ENCODE peak calls at places on chromosomes 16 and 17, in ten cellular contexts. R is heart right ventricle, N is lung, K is tibial nerve, A is psoas muscle, F is Caco-2, V is sigmoid colon, U is esophagus squamous epithelium, Y is kidney, L is lower lobe of right lung. S is an unnamed sample. For H3K36me3, the result is how much of the 10 kb centered on the place peaks cover.

GRCh38 chr17:79799174-79799537 is 2.3 kb upstream of the CBX8 start:
- DNase-seq in Y (peak), L (no peak), N (no peak), R (no peak), F (no peak), U (no peak), V (no peak), K (no peak), A (no peak), S (no peak)

GRCh38 chr16:9419161-9419560 is 327.7 kb downstream of the HAPSTR1 start:
- DNase-seq in Y (no peak), U (no peak), L (no peak), V (no peak), R (no peak), F (no peak), K (no peak), A (no peak), N (no peak), S (no peak)

GRCh38 chr16:57893559-57894389 is 77.2 kb downstream of the CNGB1 start:
- DNase-seq in K (no peak), F (peak), N (peak), L (peak), U (no peak), Y (no peak), A (no peak), V (no peak), R (no peak), S (no peak)

GRCh38 chr17:40260528-40260927 is 27.2 kb upstream of the CDC6 start:
- DNase-seq in Y (no peak), N (no peak), A (no peak), U (no peak), K (no peak), V (no peak), R (peak), L (no peak), F (no peak), S (no peak)

GRCh38 chr16:75927824-75928223 is 201.5 kb upstream of the CPHXL start:
- DNase-seq in K (no peak), A (no peak), Y (no peak), U (no peak), F (no peak), L (no peak), N (no peak), V (no peak), R (no peak), S (no peak)

GRCh38 chr16:31093132-31093703 is 1.4 kb downstream of the VKORC1 start:
- DNase-seq in U (no peak), K (no peak), F (peak), L (no peak), N (no peak), R (no peak), Y (no peak), A (no peak), V (no peak), S (no peak)

GRCh38 chr16:87203060-87203656 is 114.0 kb downstream of the C16orf95 start:
- DNase-seq in U (no peak), V (no peak), L (peak), Y (no peak), A (peak), R (no peak), F (peak), K (peak), N (peak), S (no peak)

GRCh38 chr17:18033442-18034099 is 5.4 kb downstream of the ATPAF2 start:
- DNase-seq in N (peak), L (no peak), F (peak), R (peak), K (no peak), Y (no peak), U (no peak), V (no peak), A (no peak), S (no peak)

GRCh38 chr17:38980455-38981217 is 13.4 kb upstream of the FBXO47 start:
- DNase-seq in R (no peak), U (no peak), K (no peak), F (no peak), L (no peak), Y (no peak), V (no peak), A (no peak), N (no peak), S (peak)

GRCh38 chr16:14007460-14007859 is 63.7 kb upstream of the MRTFB start:
- DNase-seq in R (no peak), V (no peak), A (no peak), U (no peak), L (no peak), F (no peak), Y (no peak), N (no peak), K (no peak), S (no peak)

GRCh38 chr16:66342294-66342900 is 24.1 kb upstream of the CDH5 start:
- DNase-seq in V (no peak), Y (no peak), A (no peak), U (no peak), F (peak), N (no peak), R (no peak), K (no peak), L (no peak), S (no peak)

GRCh38 chr16:81928975-81929374 is 82.3 kb downstream of the SDR42E1 start:
- DNase-seq in Y (no peak), R (no peak), K (no peak), A (no peak), N (peak), V (no peak), U (no peak), F (no peak), L (peak), S (no peak)

GRCh38 chr17:59683283-59683682 is 23.9 kb downstream of the PTRH2 start:
- DNase-seq in Y (no peak), K (no peak), A (no peak), F (no peak), U (no peak), N (no peak), L (no peak), R (no peak), V (no peak), S (no peak)

GRCh38 chr17:63629627-63630026 is 7.4 kb downstream of the MAP3K3 start:
- DNase-seq in A (no peak), V (no peak), Y (no peak), K (no peak), U (no peak), L (no peak), F (no peak), N (no peak), R (no peak), S (no peak)

DNA sequence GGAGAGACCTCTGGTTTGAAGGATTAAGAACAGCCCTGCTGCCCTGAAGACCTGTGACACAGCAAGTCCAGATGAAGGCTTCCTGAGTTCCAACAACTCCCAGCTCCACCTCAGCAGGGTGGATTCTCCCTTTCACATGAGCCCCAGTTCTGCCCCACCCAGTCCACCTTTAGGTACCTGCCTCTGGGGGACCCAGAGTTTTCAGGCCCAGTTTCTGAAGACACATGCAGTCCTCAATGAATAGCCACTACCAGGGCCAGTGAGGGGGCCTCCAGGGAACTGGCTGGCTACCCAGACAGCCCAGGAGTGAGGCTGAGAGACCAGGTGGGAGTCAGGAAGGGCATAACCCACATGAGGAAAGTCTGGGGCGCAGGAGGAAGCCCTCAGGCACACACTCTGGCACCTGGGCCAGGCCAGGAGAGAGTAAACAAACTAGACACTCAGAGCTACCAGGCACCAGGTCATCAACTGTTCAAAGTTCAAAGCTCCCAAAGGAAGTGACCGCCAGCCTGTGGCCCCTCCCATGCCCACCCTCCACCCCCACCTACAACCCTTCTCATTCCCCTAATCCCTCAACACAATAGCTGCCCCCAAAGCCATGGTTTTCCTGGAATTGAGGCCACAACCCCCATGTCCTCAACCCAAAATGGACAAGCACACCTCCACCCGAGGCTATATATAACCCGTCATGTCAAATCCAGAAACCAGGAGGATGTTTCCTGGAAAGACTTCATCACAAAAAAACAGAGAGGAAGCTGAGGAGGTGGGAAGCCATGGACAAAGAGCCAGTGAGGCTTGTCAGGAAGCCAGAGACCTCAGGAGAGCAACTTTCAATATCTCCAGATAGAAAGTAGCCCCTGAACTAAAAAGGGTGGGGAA is 2.1 kb downstream of the MYO18A start:
- DNase-seq in Y (peak), L (no peak), N (no peak), V (no peak), U (no peak), F (peak), K (no peak), R (no peak), A (no peak), S (no peak)
- H3K4me3 ChIP-seq in Y (peak), L (peak), N (no peak), V (no peak), U (peak), F (peak), K (peak), R (no peak), A (peak), S (no peak)

DNA sequence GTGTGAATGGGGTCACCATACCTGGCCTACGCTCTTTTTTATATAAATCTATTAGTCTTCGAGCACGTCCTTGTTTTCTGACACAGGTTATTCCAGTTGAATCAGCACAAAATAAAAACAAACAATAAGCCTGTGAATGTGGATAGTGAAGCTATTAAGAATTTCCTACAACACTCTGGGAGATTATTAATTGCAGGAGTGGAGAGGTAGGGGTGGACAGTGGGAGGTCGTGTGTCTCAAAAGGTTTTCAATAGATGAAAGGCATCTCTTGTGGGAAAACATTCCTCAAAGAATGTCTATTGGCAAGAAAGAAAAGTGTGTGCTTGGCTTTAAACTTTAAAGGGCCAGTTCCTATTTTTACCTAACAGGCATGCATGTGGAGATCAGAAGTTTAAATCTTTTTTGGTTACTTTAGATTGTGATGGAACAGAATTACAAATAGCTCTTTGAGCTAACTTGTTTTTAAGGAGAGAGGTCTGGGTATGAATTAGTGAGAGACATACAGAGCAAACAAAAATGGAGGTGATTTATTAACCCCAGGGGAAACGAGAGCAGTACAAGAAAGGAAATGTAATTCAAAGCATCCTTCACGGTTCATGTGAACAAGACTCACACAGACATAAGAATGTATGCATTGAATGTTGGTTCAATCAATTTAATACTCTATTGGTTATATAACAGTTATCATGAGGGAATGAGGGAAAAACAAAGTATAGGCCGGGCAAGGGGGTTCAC is 9.0 kb downstream of the SMYD4 start:
- DNase-seq in V (no peak), Y (no peak), K (no peak), F (no peak), N (no peak), L (no peak), A (no peak), R (no peak), U (no peak), S (no peak)
- H3K36me3 ChIP-seq in V (under half), Y (under half), K (under half), F (under half), N (under half), L (under half), A (under half), R (under half), U (under half), S (under half)

DNA sequence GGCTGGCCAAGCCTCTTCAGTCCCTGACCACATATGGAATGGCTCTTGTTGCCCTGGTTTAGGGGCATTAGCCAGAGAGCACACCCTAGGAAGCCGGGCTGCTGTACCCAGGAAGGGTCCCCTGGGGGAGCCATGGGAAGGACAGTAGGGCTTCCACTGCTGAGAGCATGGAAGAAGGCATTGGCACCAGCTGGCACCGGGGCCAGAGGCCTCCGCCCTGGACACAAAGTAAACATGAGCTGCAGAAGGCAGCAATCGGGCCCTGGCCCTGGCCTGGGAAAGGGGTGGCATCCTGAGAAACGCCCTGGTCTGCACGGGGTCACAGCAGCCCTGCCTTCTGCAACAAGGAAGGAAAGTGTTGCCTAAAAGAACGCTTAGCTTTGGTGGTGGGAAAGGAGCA is 49.4 kb downstream of the VAC14 start:
- DNase-seq in R (no peak), N (no peak), U (no peak), F (no peak), K (no peak), L (no peak), V (no peak), Y (peak), A (no peak), S (no peak)
- TF ChIP-seq CTCF in R (no peak), N (no peak), U (no peak), F (no peak), K (no peak), L (no peak), V (no peak), Y (no peak), A (no peak), S (no peak)

GRCh38 chr17:82105417-82105881 is 7.4 kb upstream of the FASN start:
- DNase-seq in A (no peak), K (no peak), L (no peak), Y (peak), U (no peak), N (no peak), V (peak), R (no peak), F (no peak), S (no peak)
- H3K4me3 ChIP-seq in A (no peak), K (no peak), L (peak), Y (no peak), U (peak), N (no peak), V (no peak), R (no peak), F (no peak), S (no peak)

DNA sequence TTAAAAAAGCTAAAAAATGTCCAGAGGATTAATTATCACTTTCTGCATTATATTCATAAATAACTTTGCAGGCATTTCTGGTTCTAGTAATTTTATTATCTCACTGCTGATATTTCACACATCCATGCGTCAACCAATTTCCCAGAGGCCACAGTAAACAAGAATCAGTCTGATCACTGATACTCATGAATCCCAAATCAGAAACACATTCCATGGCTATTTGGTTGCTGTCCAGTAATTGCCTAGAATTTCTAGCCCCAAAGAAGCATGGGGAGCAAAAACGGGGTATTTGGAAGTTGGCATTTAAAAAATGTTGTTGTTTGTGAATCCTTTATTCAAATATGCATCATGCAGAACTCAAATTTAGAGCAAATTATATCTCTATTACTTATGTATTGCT is 244.8 kb downstream of the CDH8 start:
- DNase-seq in L (no peak), R (no peak), N (no peak), Y (no peak), A (no peak), U (no peak), V (no peak), K (no peak), F (no peak), S (no peak)
- H3K36me3 ChIP-seq in L (under half), R (under half), N (under half), Y (under half), A (under half), U (under half), V (under half), K (under half), F (under half), S (under half)

GRCh38 chr16:4349332-4349731 is 1.8 kb downstream of the PAM16 start:
- DNase-seq in R (no peak), V (no peak), F (no peak), K (no peak), L (no peak), U (no peak), Y (no peak), N (no peak), A (no peak), S (no peak)

GRCh38 chr16:4351880-4352279 is 759 bp upstream of the PAM16 start:
- DNase-seq in R (no peak), V (peak), F (no peak), L (no peak), U (no peak), A (no peak), N (no peak), K (no peak), Y (no peak), S (no peak)

GRCh38 chr16:4352843-4353242 is 1.7 kb upstream of the PAM16 start:
- DNase-seq in V (no peak), K (no peak), F (no peak), N (no peak), U (no peak), L (no peak), R (no peak), Y (no peak), A (no peak), S (no peak)

GRCh38 chr16:4350365-4350786 is 745 bp downstream of the PAM16 start:
- DNase-seq in L (no peak), K (no peak), Y (no peak), F (no peak), N (no peak), U (no peak), A (no peak), V (no peak), R (no peak), S (no peak)

GRCh38 chr16:4350787-4351659 is at the start of gene PAM16:
- DNase-seq in A (peak), F (peak), Y (peak), R (peak), N (peak), V (peak), L (peak), K (peak), U (peak), S (peak)
- TF ChIP-seq CTCF in A (peak), F (no peak), Y (no peak), R (no peak), N (no peak), V (no peak), L (no peak), K (peak), U (peak), S (no peak)

GRCh38 chr16:2467301-2468141 is 3.6 kb upstream of the NTN3 start:
- DNase-seq in F (peak), K (peak), L (peak), U (no peak), N (no peak), V (peak), Y (peak), R (peak), A (peak), S (peak)
- H3K4me3 ChIP-seq in F (peak), K (peak), L (peak), U (peak), N (no peak), V (peak), Y (no peak), R (peak), A (peak), S (peak)

GRCh38 chr16:1691956-1692355 is 13.9 kb downstream of the JPT2 start:
- DNase-seq in R (no peak), L (no peak), N (no peak), U (no peak), F (no peak), Y (peak), K (no peak), V (no peak), A (no peak), S (no peak)
- H3K36me3 ChIP-seq in R (under half), L (half or more), N (under half), U (under half), F (under half), Y (under half), K (half or more), V (under half), A (half or more), S (under half)